ENCODE peak calls at places on chromosomes 7 and 10, in seven cellular contexts. One of them, this sample, is unnamed.

GRCh38 chr10:74518076-74518475 is 308.3 kb upstream of the KAT6B start:
- DNase-seq in nephron progenitor cell: no peak
- DNase-seq in left lung: no peak
- DNase-seq in fibroblast of lung: peak; percentile 9
- DNase-seq in B cell: no peak
- DNase-seq in AG04449: no peak
- DNase-seq in DND-41: no peak
- DNase-seq in this sample: no peak

GRCh38 chr7:98027342-98028033 is 37.5 kb upstream of the OCM2 start:
- DNase-seq in B cell: no peak
- DNase-seq in fibroblast of lung: no peak
- DNase-seq in left lung: no peak
- DNase-seq in DND-41: no peak
- DNase-seq in AG04449: no peak
- DNase-seq in nephron progenitor cell: no peak
- DNase-seq in this sample: no peak

GRCh38 chr7:38323156-38323555 is 49.7 kb upstream of the TARP start:
- DNase-seq in left lung: no peak
- DNase-seq in AG04449: no peak
- DNase-seq in nephron progenitor cell: no peak
- DNase-seq in B cell: no peak
- DNase-seq in DND-41: no peak
- DNase-seq in fibroblast of lung: no peak
- DNase-seq in this sample: no peak

GRCh38 chr7:22723642-22724041 is 3.4 kb upstream of the IL6 start:
- DNase-seq in DND-41: no peak
- DNase-seq in left lung: peak; percentile 60
- DNase-seq in B cell: no peak
- DNase-seq in fibroblast of lung: peak; percentile 71
- DNase-seq in nephron progenitor cell: no peak
- DNase-seq in AG04449: no peak
- DNase-seq in this sample: no peak

GRCh38 chr10:15374156-15374555 is 3.1 kb upstream of the FAM171A1 start:
- DNase-seq in nephron progenitor cell: no peak
- DNase-seq in DND-41: no peak
- DNase-seq in AG04449: no peak
- DNase-seq in fibroblast of lung: no peak
- DNase-seq in B cell: no peak
- DNase-seq in left lung: no peak
- DNase-seq in this sample: no peak

GRCh38 chr10:31424473-31424872 is 105.5 kb downstream of the ZEB1 start:
- DNase-seq in DND-41: no peak
- DNase-seq in left lung: no peak
- DNase-seq in fibroblast of lung: no peak
- DNase-seq in nephron progenitor cell: no peak
- DNase-seq in AG04449: no peak
- DNase-seq in B cell: no peak
- DNase-seq in this sample: no peak

GRCh38 chr7:93203496-93203895 is 22.8 kb downstream of the HEPACAM2 start:
- DNase-seq in AG04449: no peak
- DNase-seq in B cell: no peak
- DNase-seq in fibroblast of lung: no peak
- DNase-seq in DND-41: no peak
- DNase-seq in left lung: no peak
- DNase-seq in nephron progenitor cell: no peak
- DNase-seq in this sample: no peak

GRCh38 chr7:1811850-1812692 is 142.0 kb downstream of the ELFN1 start:
- DNase-seq in DND-41: no peak
- DNase-seq in left lung: no peak
- DNase-seq in AG04449: no peak
- DNase-seq in B cell: peak; percentile 72
- DNase-seq in nephron progenitor cell: no peak
- DNase-seq in fibroblast of lung: no peak
- DNase-seq in this sample: no peak

DNA sequence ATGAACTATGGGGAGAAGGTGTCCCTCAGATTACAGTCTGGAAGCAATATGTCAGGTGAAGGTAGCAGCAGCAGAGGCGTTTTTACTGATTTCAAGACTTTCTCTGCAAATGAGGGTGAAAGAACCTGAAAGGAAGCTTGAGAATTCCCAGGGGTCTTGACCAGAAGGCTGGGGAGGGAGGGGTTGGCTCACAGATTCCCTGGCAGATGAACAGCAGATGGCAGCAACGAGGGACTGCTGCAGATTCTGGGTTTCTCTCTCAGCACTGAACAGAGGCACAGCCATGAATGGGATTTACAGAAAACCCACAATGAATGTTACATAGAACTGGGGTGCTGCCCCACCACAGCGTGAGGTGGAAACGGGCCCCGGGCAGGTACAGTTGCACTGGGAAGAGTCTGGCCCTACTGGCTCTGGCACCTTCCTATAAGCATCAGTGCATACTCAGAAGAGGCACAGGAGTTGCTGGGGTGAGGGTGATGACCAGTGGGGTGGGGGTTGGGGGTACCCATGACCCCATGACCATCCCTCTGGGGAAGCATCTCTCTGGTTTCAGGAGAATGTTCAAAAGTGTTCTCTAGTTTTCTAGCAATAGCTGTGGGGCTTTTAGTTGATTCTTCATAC is 317.8 kb downstream of the SH2D4B start:
- DNase-seq in B cell: no peak
- DNase-seq in nephron progenitor cell: peak; percentile 61
- DNase-seq in fibroblast of lung: no peak
- DNase-seq in left lung: no peak
- DNase-seq in AG04449: no peak
- DNase-seq in DND-41: peak; percentile 5
- DNase-seq in this sample: peak; percentile 10
- TF ChIP-seq CTCF in B cell: no peak
- TF ChIP-seq CTCF in nephron progenitor cell: peak; percentile 58
- TF ChIP-seq CTCF in fibroblast of lung: no peak
- TF ChIP-seq CTCF in left lung: no peak
- TF ChIP-seq CTCF in AG04449: no peak
- TF ChIP-seq CTCF in DND-41: peak; percentile 51
- TF ChIP-seq CTCF in this sample: peak; percentile 60

DNA sequence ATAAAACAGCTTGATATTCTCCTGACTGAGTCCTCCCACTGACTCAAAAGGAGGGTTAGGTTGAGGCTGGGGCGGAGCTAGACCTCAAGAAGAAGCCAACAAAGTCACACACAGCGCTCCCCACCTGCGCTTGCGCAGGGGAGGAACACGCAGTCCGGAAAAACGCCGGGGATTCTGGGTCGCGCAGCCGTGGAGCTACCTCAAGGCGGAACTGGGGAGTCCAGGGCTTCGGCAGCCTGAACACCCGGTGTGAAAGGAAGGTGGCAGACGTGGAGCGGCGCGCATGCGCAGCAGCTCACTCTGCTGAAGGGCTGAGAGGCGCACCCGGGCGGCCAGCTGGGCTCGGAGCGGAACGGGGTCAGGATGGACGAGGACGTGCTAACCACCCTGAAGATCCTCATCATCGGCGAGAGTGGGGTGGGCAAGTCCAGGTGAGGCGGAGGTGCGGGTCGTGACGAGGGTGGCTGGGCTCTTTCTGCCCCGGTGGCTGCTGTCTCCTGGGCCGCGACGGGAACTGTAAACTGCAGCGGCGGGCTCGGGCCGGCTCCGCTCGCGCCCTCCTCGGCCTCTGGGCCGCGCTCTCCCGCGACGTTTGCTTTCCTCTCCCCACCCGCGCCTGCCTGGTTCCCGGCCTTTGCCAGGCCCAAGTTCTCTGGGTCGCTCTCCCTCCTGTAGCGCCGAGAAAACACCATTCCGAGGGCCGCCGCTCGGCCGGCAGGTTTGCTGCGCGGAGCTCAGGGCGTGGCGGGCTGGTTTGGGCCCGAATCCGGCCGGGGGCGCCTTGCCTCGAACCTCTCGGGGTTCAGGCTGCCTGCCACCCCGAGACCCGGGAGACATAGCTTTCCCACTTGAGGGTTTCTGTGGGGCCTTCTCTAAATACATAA is at the start of gene RAB18:
- DNase-seq in fibroblast of lung: peak; percentile 99
- DNase-seq in DND-41: peak; percentile 98
- DNase-seq in B cell: peak; percentile 85
- DNase-seq in AG04449: peak; percentile 90
- DNase-seq in nephron progenitor cell: peak; percentile 95
- DNase-seq in left lung: peak; percentile 99
- DNase-seq in this sample: peak; percentile 96
- TF ChIP-seq CTCF in fibroblast of lung: no peak
- TF ChIP-seq CTCF in DND-41: no peak
- TF ChIP-seq CTCF in B cell: no peak
- TF ChIP-seq CTCF in AG04449: peak; percentile 20
- TF ChIP-seq CTCF in nephron progenitor cell: no peak
- TF ChIP-seq CTCF in left lung: no peak
- TF ChIP-seq CTCF in this sample: no peak

DNA sequence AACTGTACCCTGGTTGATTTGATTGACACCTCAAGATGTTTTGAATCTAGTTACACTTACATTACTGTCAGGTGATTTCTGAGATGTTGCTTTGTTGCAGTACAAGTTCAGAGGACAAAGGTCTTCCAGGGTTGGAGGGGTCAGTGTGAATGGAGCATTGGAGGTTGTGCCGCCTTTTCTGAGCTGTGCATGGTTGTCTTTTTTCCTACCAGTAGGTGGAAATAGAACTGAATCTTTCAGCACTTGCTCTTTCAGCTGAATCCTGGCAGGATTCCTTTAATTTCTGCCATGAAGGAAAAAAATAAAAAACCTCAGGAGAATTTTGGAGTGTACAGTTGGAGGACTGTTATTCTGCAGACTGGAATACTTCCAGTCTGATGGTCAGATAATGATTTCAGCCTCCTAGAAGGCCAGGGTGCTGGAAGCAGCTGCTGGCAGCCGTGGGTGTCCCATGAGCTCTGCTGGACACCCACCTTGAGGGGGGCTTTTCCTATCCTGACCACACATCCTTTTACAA is 82.7 kb downstream of the PLCE1 start:
- DNase-seq in left lung: no peak
- DNase-seq in DND-41: no peak
- DNase-seq in fibroblast of lung: peak; percentile 82
- DNase-seq in B cell: no peak
- DNase-seq in nephron progenitor cell: no peak
- DNase-seq in AG04449: peak; percentile 44
- DNase-seq in this sample: no peak
- TF ChIP-seq CTCF in left lung: no peak
- TF ChIP-seq CTCF in DND-41: no peak
- TF ChIP-seq CTCF in fibroblast of lung: peak; percentile 65
- TF ChIP-seq CTCF in B cell: no peak
- TF ChIP-seq CTCF in nephron progenitor cell: no peak
- TF ChIP-seq CTCF in AG04449: peak; percentile 62
- TF ChIP-seq CTCF in this sample: peak; percentile 48

DNA sequence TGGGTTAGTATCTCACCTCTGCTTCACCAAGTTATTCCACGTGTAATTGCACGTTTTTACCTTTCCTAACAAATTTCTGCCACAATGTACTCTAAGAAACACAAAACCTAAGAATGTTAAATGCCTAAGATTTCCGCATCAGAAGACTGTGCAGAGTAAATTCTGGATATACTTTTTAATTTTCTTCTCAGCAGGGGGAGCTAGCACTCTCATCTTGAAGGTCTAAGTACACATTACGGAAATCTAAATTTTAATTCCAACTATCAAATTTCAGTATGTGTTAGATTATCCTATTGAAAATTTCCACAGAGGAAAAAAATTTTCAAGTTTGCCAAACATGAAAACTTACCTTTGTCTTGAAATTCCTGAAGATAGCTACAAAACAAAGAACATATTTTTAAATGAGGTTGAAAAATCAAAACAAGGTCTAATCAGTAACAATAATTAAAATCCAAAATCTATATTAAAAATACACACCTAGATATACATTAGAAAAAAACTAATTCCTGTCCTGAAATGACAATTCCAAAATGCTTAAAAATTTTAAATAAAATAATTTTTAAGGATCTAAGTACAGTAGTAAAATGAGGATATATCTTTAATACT is 10.5 kb downstream of the SKAP2 start:
- DNase-seq in fibroblast of lung: peak; percentile 87
- DNase-seq in DND-41: no peak
- DNase-seq in B cell: no peak
- DNase-seq in AG04449: no peak
- DNase-seq in left lung: no peak
- DNase-seq in nephron progenitor cell: no peak
- DNase-seq in this sample: no peak
- TF ChIP-seq CTCF in fibroblast of lung: peak; percentile 56
- TF ChIP-seq CTCF in DND-41: peak; percentile 52
- TF ChIP-seq CTCF in B cell: peak; percentile 74
- TF ChIP-seq CTCF in AG04449: peak; percentile 29
- TF ChIP-seq CTCF in left lung: no peak
- TF ChIP-seq CTCF in nephron progenitor cell: peak; percentile 52
- TF ChIP-seq CTCF in this sample: peak; percentile 69

GRCh38 chr7:132436121-132436520 is 140.1 kb downstream of the PLXNA4 start:
- DNase-seq in AG04449: no peak
- DNase-seq in fibroblast of lung: no peak
- DNase-seq in B cell: no peak
- DNase-seq in nephron progenitor cell: no peak
- DNase-seq in left lung: no peak
- DNase-seq in DND-41: no peak
- DNase-seq in this sample: no peak

GRCh38 chr7:132437730-132438129 is 138.5 kb downstream of the PLXNA4 start:
- DNase-seq in left lung: no peak
- DNase-seq in nephron progenitor cell: no peak
- DNase-seq in B cell: no peak
- DNase-seq in DND-41: peak; percentile 35
- DNase-seq in fibroblast of lung: no peak
- DNase-seq in AG04449: no peak
- DNase-seq in this sample: no peak

GRCh38 chr7:132441935-132442334 is 134.3 kb downstream of the PLXNA4 start:
- DNase-seq in nephron progenitor cell: no peak
- DNase-seq in left lung: no peak
- DNase-seq in AG04449: no peak
- DNase-seq in fibroblast of lung: no peak
- DNase-seq in DND-41: no peak
- DNase-seq in B cell: no peak
- DNase-seq in this sample: no peak

GRCh38 chr7:132443776-132444520 is 132.3 kb downstream of the PLXNA4 start:
- DNase-seq in B cell: no peak
- DNase-seq in left lung: no peak
- DNase-seq in fibroblast of lung: no peak
- DNase-seq in AG04449: no peak
- DNase-seq in nephron progenitor cell: no peak
- DNase-seq in DND-41: no peak
- DNase-seq in this sample: no peak

GRCh38 chr7:132440126-132440525 is 136.1 kb downstream of the PLXNA4 start:
- DNase-seq in B cell: no peak
- DNase-seq in left lung: no peak
- DNase-seq in DND-41: no peak
- DNase-seq in fibroblast of lung: no peak
- DNase-seq in AG04449: no peak
- DNase-seq in nephron progenitor cell: no peak
- DNase-seq in this sample: no peak
- TF ChIP-seq CTCF in B cell: no peak
- TF ChIP-seq CTCF in left lung: no peak
- TF ChIP-seq CTCF in DND-41: no peak
- TF ChIP-seq CTCF in fibroblast of lung: no peak
- TF ChIP-seq CTCF in AG04449: no peak
- TF ChIP-seq CTCF in nephron progenitor cell: no peak
- TF ChIP-seq CTCF in this sample: no peak

DNA sequence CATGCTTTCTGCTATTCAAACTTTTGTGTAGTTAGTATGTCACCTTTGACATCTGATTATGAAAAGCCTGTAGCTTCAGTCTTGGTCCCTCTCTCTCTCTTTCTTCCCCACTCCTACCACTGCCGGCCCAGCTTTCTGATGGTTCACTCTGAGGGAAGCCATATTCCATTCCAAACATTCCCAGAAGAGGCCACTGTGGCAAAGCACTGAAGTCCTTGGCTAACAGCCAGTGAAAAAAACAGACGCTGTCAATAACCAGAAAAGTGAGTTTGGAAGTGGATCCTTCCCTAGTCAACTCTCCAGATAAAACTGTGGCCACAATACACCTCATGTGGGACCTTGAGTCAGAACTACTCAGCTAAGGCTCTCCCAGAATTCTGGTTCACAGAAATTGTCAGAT is 950.7 kb upstream of the PHF14 start:
- DNase-seq in B cell: no peak
- DNase-seq in fibroblast of lung: peak; percentile 6
- DNase-seq in DND-41: no peak
- DNase-seq in nephron progenitor cell: peak; percentile 26
- DNase-seq in AG04449: no peak
- DNase-seq in left lung: no peak
- DNase-seq in this sample: no peak
- TF ChIP-seq CTCF in B cell: no peak
- TF ChIP-seq CTCF in fibroblast of lung: no peak
- TF ChIP-seq CTCF in DND-41: no peak
- TF ChIP-seq CTCF in nephron progenitor cell: peak; percentile 19
- TF ChIP-seq CTCF in AG04449: no peak
- TF ChIP-seq CTCF in left lung: no peak
- TF ChIP-seq CTCF in this sample: peak; percentile 32

This sample was measured in progenitor cell of endocrine pancreas.